ENCODE peak calls at places on chromosomes 1 and 21, in seven cellular contexts. L is heart right ventricle; J is uterus; K is HL-60; F is prostate gland; W is ovary; I is CD8-positive, alpha-beta memory T cell. R is an unnamed sample.

GRCh38 chr1:84758968-84759491 is 68.8 kb upstream of the SSX2IP start:
- DNase-seq in L (no peak), J (peak), K (no peak), F (no peak), W (no peak), I (no peak), R (peak)

GRCh38 chr1:156705918-156706646 is 699 bp upstream of the CRABP2 start:
- DNase-seq in L (peak), J (peak), K (no peak), F (peak), W (peak), I (peak), R (no peak)

GRCh38 chr1:203644661-203645510 is 18.3 kb downstream of the ATP2B4 start:
- DNase-seq in L (no peak), J (no peak), K (no peak), F (no peak), W (no peak), I (no peak), R (no peak)

GRCh38 chr1:22108343-22109135 is 34.4 kb downstream of the WNT4 start:
- DNase-seq in L (no peak), J (peak), K (no peak), F (no peak), W (peak), I (no peak), R (no peak)

GRCh38 chr1:230319014-230319747 is 107.0 kb downstream of the PGBD5 start:
- DNase-seq in L (no peak), J (no peak), K (no peak), F (no peak), W (no peak), I (no peak), R (no peak)

GRCh38 chr21:42351626-42352432 is 1.0 kb upstream of the TFF2 start:
- DNase-seq in L (no peak), J (no peak), K (no peak), F (no peak), W (no peak), I (no peak), R (peak)

GRCh38 chr21:41670056-41670805 is 96.6 kb downstream of the RIPK4 start:
- DNase-seq in L (no peak), J (no peak), K (no peak), F (no peak), W (no peak), I (no peak), R (peak)

GRCh38 chr1:163068716-163069115 is 445 bp upstream of the RGS4 start:
- DNase-seq in L (no peak), J (peak), K (no peak), F (no peak), W (no peak), I (no peak), R (no peak)

GRCh38 chr21:32750405-32750804 is 21.1 kb downstream of the PAXBP1 start:
- DNase-seq in L (no peak), J (no peak), K (no peak), F (no peak), W (no peak), I (no peak), R (no peak)
- H3K27ac ChIP-seq in L (no peak), J (no peak), K (no peak), F (no peak), W (no peak), I (no peak), R (no peak)

GRCh38 chr1:150567717-150568561 is 11.5 kb downstream of the MCL1 start:
- DNase-seq in L (no peak), J (peak), K (no peak), F (peak), W (peak), I (peak), R (peak)
- H3K4me3 ChIP-seq in L (peak), J (peak), K (no peak), F (peak), W (peak), I (peak), R (peak)

DNA sequence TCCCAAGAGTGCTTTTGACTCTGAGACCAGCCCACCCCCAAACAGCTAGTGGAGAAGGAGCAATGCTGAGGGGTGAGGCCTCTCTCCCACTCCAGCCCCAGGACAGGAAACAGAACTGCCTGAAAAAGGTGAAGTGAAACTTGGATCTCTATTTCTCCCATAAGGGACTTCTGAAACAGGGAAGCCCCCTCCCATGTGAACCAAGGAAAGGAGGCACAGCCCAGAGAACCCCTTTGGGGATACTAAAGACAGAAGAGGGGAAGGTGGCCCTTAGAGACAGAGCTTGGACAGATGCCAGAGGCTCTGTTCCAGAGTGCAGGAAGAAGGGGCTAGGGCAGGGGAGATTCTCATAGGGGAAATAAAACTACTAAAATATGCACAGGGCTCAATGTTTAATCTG is 2.9 kb downstream of the TNFAIP8L2 start:
- DNase-seq in L (no peak), J (no peak), K (no peak), F (no peak), W (no peak), I (no peak), R (peak)
- H3K27ac ChIP-seq in L (no peak), J (no peak), K (peak), F (no peak), W (no peak), I (no peak), R (peak)

GRCh38 chr1:54404939-54405880 is 984 bp downstream of the SSBP3 start:
- DNase-seq in L (peak), J (no peak), K (no peak), F (no peak), W (peak), I (no peak), R (peak)

GRCh38 chr1:54402896-54403295 is 3.3 kb downstream of the SSBP3 start:
- DNase-seq in L (no peak), J (no peak), K (no peak), F (no peak), W (no peak), I (no peak), R (no peak)

GRCh38 chr1:54404263-54404662 is 1.9 kb downstream of the SSBP3 start:
- DNase-seq in L (no peak), J (no peak), K (no peak), F (no peak), W (no peak), I (no peak), R (no peak)

GRCh38 chr1:54403377-54403776 is 2.8 kb downstream of the SSBP3 start:
- DNase-seq in L (no peak), J (no peak), K (no peak), F (no peak), W (no peak), I (no peak), R (no peak)

DNA sequence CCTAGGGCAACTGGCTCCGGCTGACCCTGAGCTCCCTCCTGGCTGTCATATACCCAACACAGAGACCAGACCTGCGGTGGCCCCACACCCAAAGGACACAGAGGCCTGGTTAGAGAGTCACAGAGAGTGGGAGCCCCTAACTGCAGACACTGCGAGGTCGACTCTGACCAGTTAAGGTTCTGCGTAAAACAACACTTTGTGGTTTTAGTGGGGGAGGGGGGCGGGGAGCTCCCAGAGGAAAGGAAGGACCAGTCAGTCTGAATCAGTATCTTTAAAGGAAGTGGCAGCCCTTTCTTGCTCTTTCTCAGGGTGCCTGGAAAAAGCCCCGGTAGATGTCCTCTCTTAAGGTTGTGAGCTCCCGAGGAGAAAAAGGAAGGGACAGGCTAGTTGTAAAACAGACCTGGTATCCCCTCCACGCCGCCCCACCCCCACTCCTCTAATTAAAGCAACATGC is 2.4 kb downstream of the SSBP3 start:
- DNase-seq in L (no peak), J (no peak), K (no peak), F (no peak), W (no peak), I (no peak), R (no peak)
- H3K4me3 ChIP-seq in L (peak), J (peak), K (no peak), F (peak), W (peak), I (peak), R (peak)

GRCh38 chr1:184629261-184629660 is 125.4 kb downstream of the EDEM3 start:
- DNase-seq in L (no peak), J (no peak), K (no peak), F (no peak), W (no peak), I (no peak), R (no peak)
- H3K27ac ChIP-seq in L (peak), J (peak), K (no peak), F (peak), W (no peak), I (no peak), R (peak)

GRCh38 chr1:50972766-50973165 is 2.7 kb downstream of the CDKN2C start:
- DNase-seq in L (no peak), J (no peak), K (no peak), F (no peak), W (no peak), I (no peak), R (no peak)

GRCh38 chr1:50971748-50972305 is 1.8 kb downstream of the CDKN2C start:
- DNase-seq in L (no peak), J (no peak), K (no peak), F (no peak), W (no peak), I (no peak), R (no peak)

GRCh38 chr1:50969611-50970507 is at the start of gene CDKN2C:
- DNase-seq in L (peak), J (peak), K (no peak), F (peak), W (peak), I (peak), R (peak)

GRCh38 chr1:50970508-50970885 is 452 bp downstream of the CDKN2C start:
- DNase-seq in L (no peak), J (no peak), K (no peak), F (no peak), W (no peak), I (no peak), R (no peak)

DNA sequence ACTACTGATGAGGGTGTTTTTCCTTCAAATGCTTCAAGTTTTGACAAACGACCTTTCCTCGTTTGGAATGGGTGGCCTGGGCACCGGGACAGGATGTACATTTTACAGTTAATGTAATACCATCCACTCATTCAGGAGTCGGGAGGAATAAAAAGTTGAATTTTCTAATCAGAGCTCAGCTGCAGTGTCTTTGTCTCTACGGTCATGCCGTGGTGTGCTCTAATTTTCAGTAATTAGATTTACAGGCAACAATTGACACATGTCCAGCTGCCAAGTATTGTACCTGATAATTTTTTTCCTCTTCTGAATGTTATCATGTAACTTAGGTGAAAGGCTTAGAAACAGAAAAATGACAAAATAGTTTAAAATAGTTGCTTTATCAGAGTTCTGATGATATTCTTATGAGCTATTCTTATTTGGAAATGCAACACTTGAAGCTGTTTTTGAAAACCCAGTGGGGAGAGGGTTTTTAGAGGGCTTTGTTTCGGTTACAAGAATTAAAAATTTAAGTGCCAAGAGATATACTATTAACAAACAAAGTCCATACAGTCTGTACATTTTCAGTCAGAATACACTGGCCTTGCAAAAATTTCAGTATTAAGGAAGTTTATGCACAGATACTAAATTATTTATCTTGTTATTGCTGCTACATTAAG is 1.0 kb downstream of the CDKN2C start:
- DNase-seq in L (no peak), J (no peak), K (no peak), F (no peak), W (no peak), I (no peak), R (no peak)
- H3K4me3 ChIP-seq in L (peak), J (peak), K (peak), F (peak), W (peak), I (peak), R (peak)

R was measured in upper lobe of right lung.